ENCODE peak calls at places on chromosomes 2 and 18, in nine cellular contexts. One of them, this sample, is unnamed.

GRCh38 chr18:13558132-13558531 is 168.2 kb downstream of the FAM210A start:
- DNase-seq in EL: peak
- DNase-seq in heart right ventricle: peak
- DNase-seq in effector CD8-positive, alpha-beta T cell: peak
- DNase-seq in SW480: peak
- DNase-seq in stimulated activated naive CD8-positive, alpha-beta T cell treated with anti-CD3 and anti-CD28 coated beads, Interleukin-15, Interleukin-2, amounts not matched to agents 100 U/mL and 50 U/mL, for 24 hours: peak
- DNase-seq in Right ventricle myocardium superior: peak
- DNase-seq in stimulated activated CD8-positive, alpha-beta memory T cell treated with anti-CD3 and anti-CD28 coated beads, Interleukin-15, amount 100 ng/mL, for 4 hours: no peak
- DNase-seq in lung: no peak
- DNase-seq in this sample: peak

GRCh38 chr2:38064805-38065501 is 11.0 kb downstream of the CYP1B1 start:
- DNase-seq in EL: peak
- DNase-seq in heart right ventricle: no peak
- DNase-seq in effector CD8-positive, alpha-beta T cell: no peak
- DNase-seq in SW480: no peak
- DNase-seq in stimulated activated naive CD8-positive, alpha-beta T cell treated with anti-CD3 and anti-CD28 coated beads, Interleukin-15, Interleukin-2, amounts not matched to agents 100 U/mL and 50 U/mL, for 24 hours: no peak
- DNase-seq in Right ventricle myocardium superior: no peak
- DNase-seq in stimulated activated CD8-positive, alpha-beta memory T cell treated with anti-CD3 and anti-CD28 coated beads, Interleukin-15, amount 100 ng/mL, for 4 hours: no peak
- DNase-seq in lung: no peak
- DNase-seq in this sample: peak

GRCh38 chr2:217471329-217471728 is 531.5 kb downstream of the TNS1 start:
- DNase-seq in EL: peak
- DNase-seq in heart right ventricle: no peak
- DNase-seq in effector CD8-positive, alpha-beta T cell: no peak
- DNase-seq in SW480: no peak
- DNase-seq in stimulated activated naive CD8-positive, alpha-beta T cell treated with anti-CD3 and anti-CD28 coated beads, Interleukin-15, Interleukin-2, amounts not matched to agents 100 U/mL and 50 U/mL, for 24 hours: no peak
- DNase-seq in Right ventricle myocardium superior: no peak
- DNase-seq in stimulated activated CD8-positive, alpha-beta memory T cell treated with anti-CD3 and anti-CD28 coated beads, Interleukin-15, amount 100 ng/mL, for 4 hours: no peak
- DNase-seq in lung: no peak
- DNase-seq in this sample: peak

GRCh38 chr2:71749671-71750101 is 296.3 kb downstream of the DYSF start:
- DNase-seq in EL: peak
- DNase-seq in heart right ventricle: no peak
- DNase-seq in effector CD8-positive, alpha-beta T cell: no peak
- DNase-seq in SW480: no peak
- DNase-seq in stimulated activated naive CD8-positive, alpha-beta T cell treated with anti-CD3 and anti-CD28 coated beads, Interleukin-15, Interleukin-2, amounts not matched to agents 100 U/mL and 50 U/mL, for 24 hours: no peak
- DNase-seq in Right ventricle myocardium superior: no peak
- DNase-seq in stimulated activated CD8-positive, alpha-beta memory T cell treated with anti-CD3 and anti-CD28 coated beads, Interleukin-15, amount 100 ng/mL, for 4 hours: no peak
- DNase-seq in lung: no peak
- DNase-seq in this sample: peak

GRCh38 chr18:30451976-30452375 is 590.6 kb downstream of the DSC3 start:
- DNase-seq in EL: no peak
- DNase-seq in heart right ventricle: no peak
- DNase-seq in effector CD8-positive, alpha-beta T cell: no peak
- DNase-seq in SW480: no peak
- DNase-seq in stimulated activated naive CD8-positive, alpha-beta T cell treated with anti-CD3 and anti-CD28 coated beads, Interleukin-15, Interleukin-2, amounts not matched to agents 100 U/mL and 50 U/mL, for 24 hours: no peak
- DNase-seq in Right ventricle myocardium superior: no peak
- DNase-seq in stimulated activated CD8-positive, alpha-beta memory T cell treated with anti-CD3 and anti-CD28 coated beads, Interleukin-15, amount 100 ng/mL, for 4 hours: no peak
- DNase-seq in lung: no peak
- DNase-seq in this sample: no peak

GRCh38 chr2:21047161-21048009 is 3.5 kb upstream of the APOB start:
- DNase-seq in EL: peak
- DNase-seq in heart right ventricle: no peak
- DNase-seq in effector CD8-positive, alpha-beta T cell: no peak
- DNase-seq in SW480: no peak
- DNase-seq in stimulated activated naive CD8-positive, alpha-beta T cell treated with anti-CD3 and anti-CD28 coated beads, Interleukin-15, Interleukin-2, amounts not matched to agents 100 U/mL and 50 U/mL, for 24 hours: no peak
- DNase-seq in Right ventricle myocardium superior: no peak
- DNase-seq in stimulated activated CD8-positive, alpha-beta memory T cell treated with anti-CD3 and anti-CD28 coated beads, Interleukin-15, amount 100 ng/mL, for 4 hours: no peak
- DNase-seq in lung: no peak
- DNase-seq in this sample: peak

GRCh38 chr18:58584219-58585127 is 44.4 kb downstream of the ALPK2 start:
- DNase-seq in EL: peak
- DNase-seq in heart right ventricle: no peak
- DNase-seq in effector CD8-positive, alpha-beta T cell: no peak
- DNase-seq in SW480: no peak
- DNase-seq in stimulated activated naive CD8-positive, alpha-beta T cell treated with anti-CD3 and anti-CD28 coated beads, Interleukin-15, Interleukin-2, amounts not matched to agents 100 U/mL and 50 U/mL, for 24 hours: no peak
- DNase-seq in Right ventricle myocardium superior: no peak
- DNase-seq in stimulated activated CD8-positive, alpha-beta memory T cell treated with anti-CD3 and anti-CD28 coated beads, Interleukin-15, amount 100 ng/mL, for 4 hours: no peak
- DNase-seq in lung: no peak
- DNase-seq in this sample: peak

GRCh38 chr2:48508461-48509124 is 21.4 kb upstream of the STON1 start:
- DNase-seq in EL: peak
- DNase-seq in heart right ventricle: no peak
- DNase-seq in effector CD8-positive, alpha-beta T cell: no peak
- DNase-seq in SW480: no peak
- DNase-seq in stimulated activated naive CD8-positive, alpha-beta T cell treated with anti-CD3 and anti-CD28 coated beads, Interleukin-15, Interleukin-2, amounts not matched to agents 100 U/mL and 50 U/mL, for 24 hours: no peak
- DNase-seq in Right ventricle myocardium superior: no peak
- DNase-seq in stimulated activated CD8-positive, alpha-beta memory T cell treated with anti-CD3 and anti-CD28 coated beads, Interleukin-15, amount 100 ng/mL, for 4 hours: no peak
- DNase-seq in lung: no peak
- DNase-seq in this sample: peak

GRCh38 chr18:48799724-48800315 is 150.9 kb downstream of the SMAD7 start:
- DNase-seq in EL: no peak
- DNase-seq in heart right ventricle: no peak
- DNase-seq in effector CD8-positive, alpha-beta T cell: no peak
- DNase-seq in SW480: no peak
- DNase-seq in stimulated activated naive CD8-positive, alpha-beta T cell treated with anti-CD3 and anti-CD28 coated beads, Interleukin-15, Interleukin-2, amounts not matched to agents 100 U/mL and 50 U/mL, for 24 hours: peak
- DNase-seq in Right ventricle myocardium superior: no peak
- DNase-seq in stimulated activated CD8-positive, alpha-beta memory T cell treated with anti-CD3 and anti-CD28 coated beads, Interleukin-15, amount 100 ng/mL, for 4 hours: no peak
- DNase-seq in lung: no peak
- DNase-seq in this sample: no peak

GRCh38 chr18:3789525-3789924 is 339.6 kb downstream of the TGIF1 start:
- DNase-seq in EL: no peak
- DNase-seq in heart right ventricle: no peak
- DNase-seq in effector CD8-positive, alpha-beta T cell: no peak
- DNase-seq in SW480: no peak
- DNase-seq in stimulated activated naive CD8-positive, alpha-beta T cell treated with anti-CD3 and anti-CD28 coated beads, Interleukin-15, Interleukin-2, amounts not matched to agents 100 U/mL and 50 U/mL, for 24 hours: no peak
- DNase-seq in Right ventricle myocardium superior: no peak
- DNase-seq in stimulated activated CD8-positive, alpha-beta memory T cell treated with anti-CD3 and anti-CD28 coated beads, Interleukin-15, amount 100 ng/mL, for 4 hours: no peak
- DNase-seq in lung: no peak
- DNase-seq in this sample: no peak

GRCh38 chr2:212618636-212619035 is 80.0 kb upstream of the ERBB4 start:
- DNase-seq in EL: peak
- DNase-seq in heart right ventricle: no peak
- DNase-seq in effector CD8-positive, alpha-beta T cell: no peak
- DNase-seq in SW480: no peak
- DNase-seq in stimulated activated naive CD8-positive, alpha-beta T cell treated with anti-CD3 and anti-CD28 coated beads, Interleukin-15, Interleukin-2, amounts not matched to agents 100 U/mL and 50 U/mL, for 24 hours: no peak
- DNase-seq in Right ventricle myocardium superior: no peak
- DNase-seq in stimulated activated CD8-positive, alpha-beta memory T cell treated with anti-CD3 and anti-CD28 coated beads, Interleukin-15, amount 100 ng/mL, for 4 hours: no peak
- DNase-seq in lung: no peak
- DNase-seq in this sample: no peak

GRCh38 chr2:9738718-9739496 is 104.4 kb upstream of the TAF1B start:
- DNase-seq in EL: no peak
- DNase-seq in heart right ventricle: no peak
- DNase-seq in effector CD8-positive, alpha-beta T cell: no peak
- DNase-seq in SW480: no peak
- DNase-seq in stimulated activated naive CD8-positive, alpha-beta T cell treated with anti-CD3 and anti-CD28 coated beads, Interleukin-15, Interleukin-2, amounts not matched to agents 100 U/mL and 50 U/mL, for 24 hours: no peak
- DNase-seq in Right ventricle myocardium superior: peak
- DNase-seq in stimulated activated CD8-positive, alpha-beta memory T cell treated with anti-CD3 and anti-CD28 coated beads, Interleukin-15, amount 100 ng/mL, for 4 hours: no peak
- DNase-seq in lung: no peak
- DNase-seq in this sample: no peak

GRCh38 chr18:53687002-53687401 is 537.5 kb downstream of the MBD2 start:
- DNase-seq in EL: no peak
- DNase-seq in heart right ventricle: no peak
- DNase-seq in effector CD8-positive, alpha-beta T cell: no peak
- DNase-seq in SW480: no peak
- DNase-seq in stimulated activated naive CD8-positive, alpha-beta T cell treated with anti-CD3 and anti-CD28 coated beads, Interleukin-15, Interleukin-2, amounts not matched to agents 100 U/mL and 50 U/mL, for 24 hours: no peak
- DNase-seq in Right ventricle myocardium superior: no peak
- DNase-seq in stimulated activated CD8-positive, alpha-beta memory T cell treated with anti-CD3 and anti-CD28 coated beads, Interleukin-15, amount 100 ng/mL, for 4 hours: no peak
- DNase-seq in lung: no peak
- DNase-seq in this sample: no peak

GRCh38 chr2:178242552-178242883 is 48.2 kb downstream of the OSBPL6 start:
- DNase-seq in EL: no peak
- DNase-seq in heart right ventricle: no peak
- DNase-seq in effector CD8-positive, alpha-beta T cell: no peak
- DNase-seq in SW480: no peak
- DNase-seq in stimulated activated naive CD8-positive, alpha-beta T cell treated with anti-CD3 and anti-CD28 coated beads, Interleukin-15, Interleukin-2, amounts not matched to agents 100 U/mL and 50 U/mL, for 24 hours: no peak
- DNase-seq in Right ventricle myocardium superior: no peak
- DNase-seq in stimulated activated CD8-positive, alpha-beta memory T cell treated with anti-CD3 and anti-CD28 coated beads, Interleukin-15, amount 100 ng/mL, for 4 hours: no peak
- DNase-seq in lung: no peak
- DNase-seq in this sample: no peak

GRCh38 chr2:65436825-65437221 is 4.4 kb upstream of the SPRED2 start:
- DNase-seq in EL: no peak
- DNase-seq in heart right ventricle: no peak
- DNase-seq in effector CD8-positive, alpha-beta T cell: no peak
- DNase-seq in SW480: no peak
- DNase-seq in stimulated activated naive CD8-positive, alpha-beta T cell treated with anti-CD3 and anti-CD28 coated beads, Interleukin-15, Interleukin-2, amounts not matched to agents 100 U/mL and 50 U/mL, for 24 hours: peak
- DNase-seq in Right ventricle myocardium superior: no peak
- DNase-seq in stimulated activated CD8-positive, alpha-beta memory T cell treated with anti-CD3 and anti-CD28 coated beads, Interleukin-15, amount 100 ng/mL, for 4 hours: no peak
- DNase-seq in lung: no peak
- DNase-seq in this sample: peak

GRCh38 chr2:101815154-101815553 is 117.6 kb downstream of the MAP4K4 start:
- DNase-seq in EL: no peak
- DNase-seq in heart right ventricle: no peak
- DNase-seq in effector CD8-positive, alpha-beta T cell: no peak
- DNase-seq in SW480: no peak
- DNase-seq in stimulated activated naive CD8-positive, alpha-beta T cell treated with anti-CD3 and anti-CD28 coated beads, Interleukin-15, Interleukin-2, amounts not matched to agents 100 U/mL and 50 U/mL, for 24 hours: no peak
- DNase-seq in Right ventricle myocardium superior: no peak
- DNase-seq in stimulated activated CD8-positive, alpha-beta memory T cell treated with anti-CD3 and anti-CD28 coated beads, Interleukin-15, amount 100 ng/mL, for 4 hours: no peak
- DNase-seq in lung: no peak
- DNase-seq in this sample: no peak

GRCh38 chr2:224208443-224208842 is 169.4 kb upstream of the SERPINE2 start:
- DNase-seq in EL: no peak
- DNase-seq in heart right ventricle: no peak
- DNase-seq in effector CD8-positive, alpha-beta T cell: no peak
- DNase-seq in SW480: no peak
- DNase-seq in stimulated activated naive CD8-positive, alpha-beta T cell treated with anti-CD3 and anti-CD28 coated beads, Interleukin-15, Interleukin-2, amounts not matched to agents 100 U/mL and 50 U/mL, for 24 hours: no peak
- DNase-seq in Right ventricle myocardium superior: no peak
- DNase-seq in stimulated activated CD8-positive, alpha-beta memory T cell treated with anti-CD3 and anti-CD28 coated beads, Interleukin-15, amount 100 ng/mL, for 4 hours: no peak
- DNase-seq in lung: no peak
- DNase-seq in this sample: no peak

GRCh38 chr2:224027070-224027469 is 12.0 kb downstream of the SERPINE2 start:
- DNase-seq in EL: no peak
- DNase-seq in heart right ventricle: no peak
- DNase-seq in effector CD8-positive, alpha-beta T cell: no peak
- DNase-seq in SW480: no peak
- DNase-seq in stimulated activated naive CD8-positive, alpha-beta T cell treated with anti-CD3 and anti-CD28 coated beads, Interleukin-15, Interleukin-2, amounts not matched to agents 100 U/mL and 50 U/mL, for 24 hours: no peak
- DNase-seq in Right ventricle myocardium superior: no peak
- DNase-seq in stimulated activated CD8-positive, alpha-beta memory T cell treated with anti-CD3 and anti-CD28 coated beads, Interleukin-15, amount 100 ng/mL, for 4 hours: no peak
- DNase-seq in lung: no peak
- DNase-seq in this sample: no peak

GRCh38 chr2:116687381-116687780 is 1127.1 kb upstream of the DDX18 start:
- DNase-seq in EL: no peak
- DNase-seq in heart right ventricle: no peak
- DNase-seq in effector CD8-positive, alpha-beta T cell: no peak
- DNase-seq in SW480: no peak
- DNase-seq in stimulated activated naive CD8-positive, alpha-beta T cell treated with anti-CD3 and anti-CD28 coated beads, Interleukin-15, Interleukin-2, amounts not matched to agents 100 U/mL and 50 U/mL, for 24 hours: no peak
- DNase-seq in Right ventricle myocardium superior: no peak
- DNase-seq in stimulated activated CD8-positive, alpha-beta memory T cell treated with anti-CD3 and anti-CD28 coated beads, Interleukin-15, amount 100 ng/mL, for 4 hours: no peak
- DNase-seq in lung: no peak
- DNase-seq in this sample: no peak

GRCh38 chr18:48029296-48029986 is 99.0 kb upstream of the SMAD2 start:
- DNase-seq in EL: no peak
- DNase-seq in heart right ventricle: no peak
- DNase-seq in effector CD8-positive, alpha-beta T cell: no peak
- DNase-seq in SW480: no peak
- DNase-seq in stimulated activated naive CD8-positive, alpha-beta T cell treated with anti-CD3 and anti-CD28 coated beads, Interleukin-15, Interleukin-2, amounts not matched to agents 100 U/mL and 50 U/mL, for 24 hours: no peak
- DNase-seq in Right ventricle myocardium superior: no peak
- DNase-seq in stimulated activated CD8-positive, alpha-beta memory T cell treated with anti-CD3 and anti-CD28 coated beads, Interleukin-15, amount 100 ng/mL, for 4 hours: no peak
- DNase-seq in lung: no peak
- DNase-seq in this sample: no peak

GRCh38 chr2:203915256-203915655 is 21.3 kb upstream of the ICOS start:
- DNase-seq in EL: no peak
- DNase-seq in heart right ventricle: no peak
- DNase-seq in effector CD8-positive, alpha-beta T cell: no peak
- DNase-seq in SW480: no peak
- DNase-seq in stimulated activated naive CD8-positive, alpha-beta T cell treated with anti-CD3 and anti-CD28 coated beads, Interleukin-15, Interleukin-2, amounts not matched to agents 100 U/mL and 50 U/mL, for 24 hours: no peak
- DNase-seq in Right ventricle myocardium superior: no peak
- DNase-seq in stimulated activated CD8-positive, alpha-beta memory T cell treated with anti-CD3 and anti-CD28 coated beads, Interleukin-15, amount 100 ng/mL, for 4 hours: no peak
- DNase-seq in lung: no peak
- DNase-seq in this sample: peak

GRCh38 chr18:42426496-42427015 is 471.5 kb downstream of the PIK3C3 start:
- DNase-seq in EL: no peak
- DNase-seq in heart right ventricle: no peak
- DNase-seq in effector CD8-positive, alpha-beta T cell: no peak
- DNase-seq in SW480: no peak
- DNase-seq in stimulated activated naive CD8-positive, alpha-beta T cell treated with anti-CD3 and anti-CD28 coated beads, Interleukin-15, Interleukin-2, amounts not matched to agents 100 U/mL and 50 U/mL, for 24 hours: no peak
- DNase-seq in Right ventricle myocardium superior: no peak
- DNase-seq in stimulated activated CD8-positive, alpha-beta memory T cell treated with anti-CD3 and anti-CD28 coated beads, Interleukin-15, amount 100 ng/mL, for 4 hours: no peak
- DNase-seq in lung: no peak
- DNase-seq in this sample: no peak

GRCh38 chr18:4068552-4069158 is 386.5 kb downstream of the DLGAP1 start:
- DNase-seq in EL: peak
- DNase-seq in heart right ventricle: no peak
- DNase-seq in effector CD8-positive, alpha-beta T cell: no peak
- DNase-seq in SW480: peak
- DNase-seq in stimulated activated naive CD8-positive, alpha-beta T cell treated with anti-CD3 and anti-CD28 coated beads, Interleukin-15, Interleukin-2, amounts not matched to agents 100 U/mL and 50 U/mL, for 24 hours: peak
- DNase-seq in Right ventricle myocardium superior: no peak
- DNase-seq in stimulated activated CD8-positive, alpha-beta memory T cell treated with anti-CD3 and anti-CD28 coated beads, Interleukin-15, amount 100 ng/mL, for 4 hours: no peak
- DNase-seq in lung: no peak
- DNase-seq in this sample: peak

GRCh38 chr2:163191372-163191771 is 352.8 kb upstream of the KCNH7 start:
- DNase-seq in EL: peak
- DNase-seq in heart right ventricle: no peak
- DNase-seq in effector CD8-positive, alpha-beta T cell: no peak
- DNase-seq in SW480: peak
- DNase-seq in stimulated activated naive CD8-positive, alpha-beta T cell treated with anti-CD3 and anti-CD28 coated beads, Interleukin-15, Interleukin-2, amounts not matched to agents 100 U/mL and 50 U/mL, for 24 hours: no peak
- DNase-seq in Right ventricle myocardium superior: no peak
- DNase-seq in stimulated activated CD8-positive, alpha-beta memory T cell treated with anti-CD3 and anti-CD28 coated beads, Interleukin-15, amount 100 ng/mL, for 4 hours: no peak
- DNase-seq in lung: no peak
- DNase-seq in this sample: peak

GRCh38 chr18:26383454-26384270 is 157.4 kb downstream of the TAF4B start:
- DNase-seq in EL: peak
- DNase-seq in heart right ventricle: no peak
- DNase-seq in effector CD8-positive, alpha-beta T cell: no peak
- DNase-seq in SW480: peak
- DNase-seq in stimulated activated naive CD8-positive, alpha-beta T cell treated with anti-CD3 and anti-CD28 coated beads, Interleukin-15, Interleukin-2, amounts not matched to agents 100 U/mL and 50 U/mL, for 24 hours: no peak
- DNase-seq in Right ventricle myocardium superior: no peak
- DNase-seq in stimulated activated CD8-positive, alpha-beta memory T cell treated with anti-CD3 and anti-CD28 coated beads, Interleukin-15, amount 100 ng/mL, for 4 hours: no peak
- DNase-seq in lung: no peak
- DNase-seq in this sample: peak

GRCh38 chr2:67055387-67056304 is 341.5 kb upstream of the ETAA1 start:
- DNase-seq in EL: peak
- DNase-seq in heart right ventricle: no peak
- DNase-seq in effector CD8-positive, alpha-beta T cell: no peak
- DNase-seq in SW480: no peak
- DNase-seq in stimulated activated naive CD8-positive, alpha-beta T cell treated with anti-CD3 and anti-CD28 coated beads, Interleukin-15, Interleukin-2, amounts not matched to agents 100 U/mL and 50 U/mL, for 24 hours: no peak
- DNase-seq in Right ventricle myocardium superior: no peak
- DNase-seq in stimulated activated CD8-positive, alpha-beta memory T cell treated with anti-CD3 and anti-CD28 coated beads, Interleukin-15, amount 100 ng/mL, for 4 hours: no peak
- DNase-seq in lung: no peak
- DNase-seq in this sample: peak

GRCh38 chr2:19577668-19578067 is 219.2 kb upstream of the OSR1 start:
- DNase-seq in EL: peak
- DNase-seq in heart right ventricle: no peak
- DNase-seq in effector CD8-positive, alpha-beta T cell: no peak
- DNase-seq in SW480: no peak
- DNase-seq in stimulated activated naive CD8-positive, alpha-beta T cell treated with anti-CD3 and anti-CD28 coated beads, Interleukin-15, Interleukin-2, amounts not matched to agents 100 U/mL and 50 U/mL, for 24 hours: no peak
- DNase-seq in Right ventricle myocardium superior: no peak
- DNase-seq in stimulated activated CD8-positive, alpha-beta memory T cell treated with anti-CD3 and anti-CD28 coated beads, Interleukin-15, amount 100 ng/mL, for 4 hours: no peak
- DNase-seq in lung: no peak
- DNase-seq in this sample: peak

GRCh38 chr2:158457092-158457825 is 507 bp downstream of the PKP4 start:
- DNase-seq in EL: peak
- DNase-seq in heart right ventricle: peak
- DNase-seq in effector CD8-positive, alpha-beta T cell: no peak
- DNase-seq in SW480: peak
- DNase-seq in stimulated activated naive CD8-positive, alpha-beta T cell treated with anti-CD3 and anti-CD28 coated beads, Interleukin-15, Interleukin-2, amounts not matched to agents 100 U/mL and 50 U/mL, for 24 hours: peak
- DNase-seq in Right ventricle myocardium superior: peak
- DNase-seq in stimulated activated CD8-positive, alpha-beta memory T cell treated with anti-CD3 and anti-CD28 coated beads, Interleukin-15, amount 100 ng/mL, for 4 hours: no peak
- DNase-seq in lung: peak
- DNase-seq in this sample: peak

GRCh38 chr2:190535119-190535439 is 557 bp upstream of the NEMP2 start:
- DNase-seq in EL: no peak
- DNase-seq in heart right ventricle: no peak
- DNase-seq in effector CD8-positive, alpha-beta T cell: no peak
- DNase-seq in SW480: no peak
- DNase-seq in stimulated activated naive CD8-positive, alpha-beta T cell treated with anti-CD3 and anti-CD28 coated beads, Interleukin-15, Interleukin-2, amounts not matched to agents 100 U/mL and 50 U/mL, for 24 hours: no peak
- DNase-seq in Right ventricle myocardium superior: no peak
- DNase-seq in stimulated activated CD8-positive, alpha-beta memory T cell treated with anti-CD3 and anti-CD28 coated beads, Interleukin-15, amount 100 ng/mL, for 4 hours: no peak
- DNase-seq in lung: no peak
- DNase-seq in this sample: no peak

GRCh38 chr2:192499476-192499875 is 304.7 kb upstream of the TMEFF2 start:
- DNase-seq in EL: peak
- DNase-seq in heart right ventricle: no peak
- DNase-seq in effector CD8-positive, alpha-beta T cell: no peak
- DNase-seq in SW480: peak
- DNase-seq in stimulated activated naive CD8-positive, alpha-beta T cell treated with anti-CD3 and anti-CD28 coated beads, Interleukin-15, Interleukin-2, amounts not matched to agents 100 U/mL and 50 U/mL, for 24 hours: no peak
- DNase-seq in Right ventricle myocardium superior: no peak
- DNase-seq in stimulated activated CD8-positive, alpha-beta memory T cell treated with anti-CD3 and anti-CD28 coated beads, Interleukin-15, amount 100 ng/mL, for 4 hours: no peak
- DNase-seq in lung: no peak
- DNase-seq in this sample: no peak

GRCh38 chr2:164810843-164811242 is 30.8 kb downstream of the COBLL1 start:
- DNase-seq in EL: no peak
- DNase-seq in heart right ventricle: no peak
- DNase-seq in effector CD8-positive, alpha-beta T cell: no peak
- DNase-seq in SW480: no peak
- DNase-seq in stimulated activated naive CD8-positive, alpha-beta T cell treated with anti-CD3 and anti-CD28 coated beads, Interleukin-15, Interleukin-2, amounts not matched to agents 100 U/mL and 50 U/mL, for 24 hours: no peak
- DNase-seq in Right ventricle myocardium superior: no peak
- DNase-seq in stimulated activated CD8-positive, alpha-beta memory T cell treated with anti-CD3 and anti-CD28 coated beads, Interleukin-15, amount 100 ng/mL, for 4 hours: no peak
- DNase-seq in lung: no peak
- DNase-seq in this sample: peak

This sample was measured in EH.